ENCODE peak calls at places on chromosomes 6 and 20, in four cellular contexts. One of them, this sample, is unnamed. For H3K4me1, the result is how much of the 10 kb centered on the place peaks cover.

GRCh38 chr6:34358389-34358906 is 34.0 kb downstream of the NUDT3 start:
- DNase-seq in PC-3: peak
- DNase-seq in neuronal stem cell: no peak
- DNase-seq in A549: no peak
- DNase-seq in this sample: no peak

GRCh38 chr6:36129889-36130671 is at the start of gene MAPK13:
- DNase-seq in PC-3: peak
- DNase-seq in neuronal stem cell: no peak
- DNase-seq in A549: no peak
- DNase-seq in this sample: no peak

GRCh38 chr6:117613920-117614535 is 11.7 kb upstream of the GOPC start:
- DNase-seq in PC-3: no peak
- DNase-seq in neuronal stem cell: no peak
- DNase-seq in A549: no peak
- DNase-seq in this sample: no peak

GRCh38 chr6:160040527-160041264 is 71.8 kb downstream of the IGF2R start:
- DNase-seq in PC-3: no peak
- DNase-seq in neuronal stem cell: no peak
- DNase-seq in A549: no peak
- DNase-seq in this sample: no peak

GRCh38 chr6:161736796-161737292 is 463.0 kb upstream of the AGPAT4 start:
- DNase-seq in PC-3: no peak
- DNase-seq in neuronal stem cell: no peak
- DNase-seq in A549: no peak
- DNase-seq in this sample: no peak

GRCh38 chr6:155050311-155050710 is 55.2 kb downstream of the TIAM2 start:
- DNase-seq in PC-3: peak
- DNase-seq in neuronal stem cell: no peak
- DNase-seq in A549: no peak
- DNase-seq in this sample: no peak

GRCh38 chr20:1637226-1637625 is 17.4 kb upstream of the SIRPB1 start:
- DNase-seq in PC-3: no peak
- DNase-seq in neuronal stem cell: no peak
- DNase-seq in A549: no peak
- DNase-seq in this sample: no peak

GRCh38 chr6:75503291-75503690 is 9.7 kb upstream of the FILIP1 start:
- DNase-seq in PC-3: no peak
- DNase-seq in neuronal stem cell: no peak
- DNase-seq in A549: no peak
- DNase-seq in this sample: no peak

GRCh38 chr6:155524249-155524651 is 68.6 kb upstream of the NOX3 start:
- DNase-seq in PC-3: peak
- DNase-seq in neuronal stem cell: no peak
- DNase-seq in A549: peak
- DNase-seq in this sample: no peak

GRCh38 chr6:140380371-140381218 is 1006.1 kb upstream of the CITED2 start:
- DNase-seq in PC-3: peak
- DNase-seq in neuronal stem cell: no peak
- DNase-seq in A549: no peak
- DNase-seq in this sample: no peak

DNA sequence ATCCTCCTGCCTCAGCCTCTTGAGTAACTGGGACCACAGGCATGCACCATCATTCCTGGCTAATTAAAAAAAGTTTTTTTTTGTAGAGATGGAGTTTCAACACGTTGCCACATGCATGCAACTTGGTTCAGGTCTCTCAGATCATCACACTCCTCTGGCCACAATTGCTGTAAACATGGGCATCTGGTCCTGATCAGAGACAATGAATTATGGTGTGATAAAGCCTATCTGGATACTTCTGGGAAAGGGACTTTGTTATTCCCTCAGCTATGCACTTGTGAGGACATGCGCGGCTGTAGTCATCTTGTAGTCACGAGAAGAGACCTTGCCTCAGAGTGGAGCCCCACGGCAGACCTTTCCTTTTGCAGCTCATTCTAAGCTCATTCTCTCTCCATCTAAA is 210.9 kb upstream of the ZFP64 start:
- DNase-seq in PC-3: no peak
- DNase-seq in neuronal stem cell: no peak
- DNase-seq in A549: no peak
- DNase-seq in this sample: no peak
- H3K4me1 ChIP-seq in PC-3: under half
- H3K4me1 ChIP-seq in neuronal stem cell: under half
- H3K4me1 ChIP-seq in A549: under half
- H3K4me1 ChIP-seq in this sample: half or more

DNA sequence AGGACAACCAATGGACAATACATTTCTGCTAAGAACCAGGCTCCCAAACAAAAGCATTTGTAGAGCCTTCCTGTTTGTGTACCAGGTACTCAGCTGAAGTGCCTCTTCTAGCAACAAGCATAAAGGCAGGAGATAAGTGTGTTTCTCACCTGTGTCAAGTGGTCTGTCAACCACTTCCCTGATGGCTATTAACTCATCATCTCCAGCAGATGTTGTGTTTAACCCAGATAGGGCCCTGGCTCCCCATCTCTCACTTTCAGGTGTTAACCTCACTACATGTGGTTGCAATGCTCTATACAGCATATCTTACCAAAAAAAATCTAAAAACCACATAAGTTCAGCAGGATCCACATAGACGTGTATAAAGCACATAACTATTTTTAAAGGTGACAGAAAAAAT is 9.6 kb upstream of the IL17A start:
- DNase-seq in PC-3: no peak
- DNase-seq in neuronal stem cell: no peak
- DNase-seq in A549: no peak
- DNase-seq in this sample: no peak
- H3K4me1 ChIP-seq in PC-3: under half
- H3K4me1 ChIP-seq in neuronal stem cell: under half
- H3K4me1 ChIP-seq in A549: under half
- H3K4me1 ChIP-seq in this sample: under half

DNA sequence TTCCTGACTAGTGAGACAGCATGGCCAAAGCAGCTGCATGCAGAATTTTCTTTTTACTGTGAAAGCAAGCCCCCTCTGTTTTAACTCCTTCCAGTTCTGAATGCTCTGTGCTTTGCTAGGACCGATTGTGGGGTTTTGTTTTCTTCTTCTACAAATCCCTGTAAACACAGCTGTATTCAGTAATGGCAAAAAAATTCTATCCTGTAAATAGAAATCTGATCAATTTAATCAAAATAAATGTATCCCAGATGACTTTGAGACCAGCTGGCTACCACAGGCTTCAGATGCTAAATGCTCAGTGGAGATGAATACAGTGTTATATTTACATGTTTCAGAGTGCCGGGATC is 149.4 kb downstream of the PRL start:
- DNase-seq in PC-3: no peak
- DNase-seq in neuronal stem cell: no peak
- DNase-seq in A549: no peak
- DNase-seq in this sample: no peak
- H3K4me1 ChIP-seq in PC-3: under half
- H3K4me1 ChIP-seq in neuronal stem cell: under half
- H3K4me1 ChIP-seq in A549: under half
- H3K4me1 ChIP-seq in this sample: under half

GRCh38 chr20:3804781-3805180 is 8.7 kb downstream of the CDC25B start:
- DNase-seq in PC-3: no peak
- DNase-seq in neuronal stem cell: no peak
- DNase-seq in A549: no peak
- DNase-seq in this sample: no peak
- H3K4me1 ChIP-seq in PC-3: under half
- H3K4me1 ChIP-seq in neuronal stem cell: under half
- H3K4me1 ChIP-seq in A549: half or more
- H3K4me1 ChIP-seq in this sample: half or more

DNA sequence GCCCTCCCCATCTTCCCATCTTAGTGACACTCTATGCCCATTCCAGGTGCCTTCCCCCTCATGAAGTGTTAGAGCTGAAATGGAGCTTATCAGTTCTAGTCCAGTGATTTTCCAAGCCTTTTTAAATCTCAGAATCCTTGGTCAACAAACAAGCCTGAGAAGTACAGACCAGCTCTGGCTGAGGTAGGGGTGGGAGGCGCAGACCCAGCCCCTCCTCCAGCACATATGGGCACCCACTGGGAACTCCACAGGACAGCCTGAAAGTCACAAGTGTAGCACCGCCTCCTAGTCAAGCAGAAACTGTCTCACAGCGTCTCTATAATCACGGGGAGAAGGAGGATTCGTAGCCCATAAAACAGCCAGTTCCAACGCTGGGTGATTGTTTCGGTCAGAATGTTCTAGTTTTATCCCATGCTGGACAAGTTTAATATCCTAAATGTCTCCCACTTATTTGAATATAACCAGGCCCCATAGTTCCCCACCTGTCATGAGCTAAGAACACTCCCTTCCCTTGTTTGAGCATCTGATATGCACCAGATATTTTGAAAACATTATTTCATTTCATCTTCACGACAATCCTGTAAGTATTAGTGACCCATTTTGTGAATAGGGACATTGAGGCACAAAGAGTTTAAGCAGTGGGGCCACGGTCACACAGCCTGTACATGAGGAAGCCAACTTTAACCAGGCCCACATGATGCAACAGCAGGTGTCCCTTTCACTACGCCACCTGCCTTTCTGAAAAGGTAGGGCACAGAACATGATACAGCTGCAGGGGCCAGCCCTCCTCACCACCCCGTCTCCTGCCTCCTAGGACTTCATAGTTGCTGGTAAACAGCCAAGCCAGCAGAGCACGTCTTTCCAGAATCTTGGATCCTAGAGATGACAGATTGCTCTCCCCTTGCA is 40.1 kb downstream of the TRAF3IP2 start:
- DNase-seq in PC-3: peak
- DNase-seq in neuronal stem cell: no peak
- DNase-seq in A549: peak
- DNase-seq in this sample: no peak
- H3K4me1 ChIP-seq in PC-3: under half
- H3K4me1 ChIP-seq in neuronal stem cell: under half
- H3K4me1 ChIP-seq in A549: under half
- H3K4me1 ChIP-seq in this sample: under half

DNA sequence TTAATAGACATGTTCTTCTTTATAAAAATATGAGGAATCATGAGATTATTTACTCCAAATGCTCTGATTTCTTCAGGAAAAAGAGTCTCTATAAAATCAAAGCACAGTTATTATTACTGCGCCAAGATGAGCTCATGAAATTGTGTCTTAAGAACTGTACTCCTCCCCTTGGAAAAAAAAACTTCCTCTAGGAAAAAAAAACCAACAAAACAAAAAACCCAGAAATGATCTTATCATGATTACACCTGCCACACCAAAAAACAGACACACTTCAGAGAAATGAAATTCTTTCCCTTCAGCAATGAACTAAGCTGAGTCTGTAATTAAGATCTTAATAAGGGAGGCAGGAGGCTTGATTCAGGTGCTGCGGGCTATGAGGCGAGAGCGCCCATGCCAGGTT is 9.2 kb downstream of the NEDD9 start:
- DNase-seq in PC-3: no peak
- DNase-seq in neuronal stem cell: no peak
- DNase-seq in A549: no peak
- DNase-seq in this sample: no peak
- H3K4me1 ChIP-seq in PC-3: under half
- H3K4me1 ChIP-seq in neuronal stem cell: under half
- H3K4me1 ChIP-seq in A549: half or more
- H3K4me1 ChIP-seq in this sample: under half

DNA sequence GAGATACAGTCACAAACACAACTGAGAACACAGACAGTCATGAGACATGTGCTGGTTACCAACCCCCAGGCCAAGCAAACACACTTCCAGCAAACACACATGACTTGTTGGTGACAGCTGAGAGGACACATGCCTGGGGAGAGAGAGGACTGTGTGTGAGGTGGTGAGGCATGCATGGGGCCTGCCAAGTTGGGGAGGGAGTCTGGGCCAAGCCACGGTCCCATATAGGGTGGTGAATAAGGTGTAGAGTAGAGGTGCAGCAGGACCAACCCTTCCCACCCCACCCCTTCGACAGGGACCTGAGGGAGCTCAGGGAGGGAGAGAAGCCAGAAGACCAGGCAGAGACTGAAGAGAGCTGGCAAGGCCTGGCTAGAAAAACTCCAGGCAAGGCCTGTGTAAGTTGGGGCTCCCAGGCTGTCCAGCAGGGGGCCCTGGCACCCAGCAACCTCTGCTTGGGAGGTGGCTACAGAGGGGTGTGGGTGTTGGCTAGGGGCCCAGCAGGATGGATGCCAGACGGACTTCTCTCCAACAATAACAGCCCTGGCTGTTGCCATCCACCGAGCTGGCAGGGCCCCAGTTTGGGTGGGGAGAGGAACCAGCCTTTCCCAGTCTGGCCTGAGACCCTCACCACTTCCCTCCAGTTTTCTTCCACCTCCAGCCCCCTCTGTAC is 2.0 kb upstream of the SLC29A1 start:
- DNase-seq in PC-3: peak
- DNase-seq in neuronal stem cell: no peak
- DNase-seq in A549: peak
- DNase-seq in this sample: peak
- H3K4me1 ChIP-seq in PC-3: under half
- H3K4me1 ChIP-seq in neuronal stem cell: half or more
- H3K4me1 ChIP-seq in A549: half or more
- H3K4me1 ChIP-seq in this sample: under half

GRCh38 chr6:24205020-24205492 is 79.0 kb downstream of the NRSN1 start:
- DNase-seq in PC-3: peak
- DNase-seq in neuronal stem cell: peak
- DNase-seq in A549: peak
- DNase-seq in this sample: no peak
- H3K4me1 ChIP-seq in PC-3: under half
- H3K4me1 ChIP-seq in neuronal stem cell: under half
- H3K4me1 ChIP-seq in A549: under half
- H3K4me1 ChIP-seq in this sample: under half

DNA sequence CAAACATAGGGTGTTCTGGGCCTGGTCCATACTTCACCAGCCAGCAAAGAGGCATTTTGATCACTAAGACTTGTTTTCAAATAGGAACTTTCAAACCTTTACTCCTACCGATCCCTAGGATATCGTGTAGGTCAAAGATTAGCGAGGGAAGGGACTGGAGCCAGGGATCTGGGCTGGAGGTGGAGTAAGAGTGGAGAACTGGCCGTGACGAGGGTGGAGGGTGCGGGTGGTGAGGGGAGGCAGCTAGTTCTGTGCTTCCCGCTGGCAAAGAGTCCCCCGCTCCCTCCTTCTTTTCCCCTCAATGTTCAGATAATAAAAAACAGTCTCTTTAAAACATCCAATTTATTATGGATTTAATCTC is 189.2 kb downstream of the FOXC1 start:
- DNase-seq in PC-3: no peak
- DNase-seq in neuronal stem cell: no peak
- DNase-seq in A549: no peak
- DNase-seq in this sample: no peak
- H3K4me1 ChIP-seq in PC-3: under half
- H3K4me1 ChIP-seq in neuronal stem cell: under half
- H3K4me1 ChIP-seq in A549: under half
- H3K4me1 ChIP-seq in this sample: under half